ENCODE peak calls at places on chromosomes 16 and 17, in ten cellular contexts. V, S, E, K, L, I, C, H, W and D are unnamed samples.
A peak's percentile ranks its signal among the peaks of the same experiment; 100 is the strongest.

GRCh38 chr17:61587242-61587641 is 3.8 kb downstream of the NACA2 start:
- DNase-seq in V (no peak), S (no peak), E (no peak), K (no peak), L (no peak), I (no peak), C (no peak), H (no peak), W (no peak), D (no peak)

GRCh38 chr17:76744747-76745146 is 6.8 kb downstream of the MFSD11 start:
- DNase-seq in V (no peak), S (no peak), E (no peak), K (no peak), L (no peak), I (no peak), C (no peak), H (no peak), W (no peak), D (no peak)

GRCh38 chr17:46898364-46898763 is 24.6 kb upstream of the GOSR2 start:
- DNase-seq in V (no peak), S (no peak), E (no peak), K (no peak), L (no peak), I (no peak), C (no peak), H (no peak), W (no peak), D (no peak)

GRCh38 chr17:17108681-17109049 is 66.4 kb downstream of the MPRIP start:
- DNase-seq in V (peak; percentile 31), S (no peak), E (no peak), K (no peak), L (peak; percentile 34), I (peak; percentile 64), C (no peak), H (no peak), W (no peak), D (no peak)

GRCh38 chr16:1789643-1790045 is 3.9 kb downstream of the IGFALS start:
- DNase-seq in V (no peak), S (no peak), E (peak; percentile 13), K (no peak), L (no peak), I (no peak), C (no peak), H (no peak), W (no peak), D (no peak)

GRCh38 chr16:50396770-50397525 is 28.2 kb upstream of the BRD7 start:
- DNase-seq in V (no peak), S (peak; percentile 83), E (no peak), K (no peak), L (no peak), I (no peak), C (no peak), H (no peak), W (no peak), D (no peak)

GRCh38 chr17:6304894-6305612 is 129.9 kb downstream of the AIPL1 start:
- DNase-seq in V (no peak), S (no peak), E (no peak), K (no peak), L (no peak), I (no peak), C (no peak), H (no peak), W (no peak), D (no peak)

GRCh38 chr16:12679660-12680272 is 123.9 kb downstream of the CPPED1 start:
- DNase-seq in V (no peak), S (no peak), E (no peak), K (no peak), L (no peak), I (no peak), C (no peak), H (no peak), W (no peak), D (no peak)

GRCh38 chr17:9138161-9138717 is 116.9 kb downstream of the NTN1 start:
- DNase-seq in V (no peak), S (no peak), E (peak; percentile 75), K (no peak), L (no peak), I (no peak), C (no peak), H (no peak), W (peak; percentile 36), D (no peak)

GRCh38 chr16:77376358-77376757 is 58.5 kb downstream of the ADAMTS18 start:
- DNase-seq in V (no peak), S (no peak), E (no peak), K (no peak), L (no peak), I (no peak), C (no peak), H (no peak), W (peak; percentile 36), D (no peak)

GRCh38 chr17:39755550-39756375 is 18.0 kb downstream of the GRB7 start:
- DNase-seq in V (no peak), S (peak; percentile 94), E (no peak), K (peak; percentile 41), L (no peak), I (no peak), C (no peak), H (no peak), W (peak; percentile 92), D (no peak)

GRCh38 chr16:51465026-51465425 is 314.0 kb upstream of the SALL1 start:
- DNase-seq in V (no peak), S (no peak), E (no peak), K (no peak), L (no peak), I (no peak), C (no peak), H (no peak), W (no peak), D (no peak)

GRCh38 chr16:50252874-50253510 is 13.4 kb upstream of the ADCY7 start:
- DNase-seq in V (peak; percentile 3), S (no peak), E (no peak), K (no peak), L (no peak), I (peak; percentile 36), C (no peak), H (no peak), W (no peak), D (no peak)

GRCh38 chr16:30797670-30798309 is 10.8 kb upstream of the ZNF629 start:
- DNase-seq in V (no peak), S (no peak), E (no peak), K (no peak), L (no peak), I (no peak), C (no peak), H (no peak), W (no peak), D (no peak)

GRCh38 chr16:3182608-3183444 is 5.2 kb upstream of the OR1F1 start:
- DNase-seq in V (no peak), S (peak; percentile 88), E (no peak), K (no peak), L (no peak), I (no peak), C (no peak), H (peak; percentile 35), W (peak; percentile 75), D (no peak)

GRCh38 chr16:1351582-1352362 is at the start of the genes GNPTG and TSR3:
- DNase-seq in V (peak; percentile 84), S (peak; percentile 94), E (peak; percentile 90), K (peak; percentile 71), L (peak; percentile 46), I (peak; percentile 87), C (peak; percentile 66), H (peak; percentile 68), W (peak; percentile 98), D (peak; percentile 44)

GRCh38 chr16:78704421-78704820 is 605.0 kb downstream of the WWOX start:
- DNase-seq in V (no peak), S (no peak), E (no peak), K (no peak), L (no peak), I (no peak), C (no peak), H (no peak), W (no peak), D (no peak)

GRCh38 chr17:83067718-83068261 is 11.6 kb upstream of the METRNL start:
- DNase-seq in V (no peak), S (no peak), E (no peak), K (no peak), L (no peak), I (no peak), C (no peak), H (no peak), W (no peak), D (no peak)

GRCh38 chr16:82038941-82039340 is 3.9 kb downstream of the HSD17B2 start:
- DNase-seq in V (no peak), S (no peak), E (no peak), K (no peak), L (no peak), I (no peak), C (no peak), H (no peak), W (no peak), D (no peak)

GRCh38 chr17:8681175-8681949 is 50.8 kb upstream of the MYH10 start:
- DNase-seq in V (no peak), S (no peak), E (peak; percentile 22), K (no peak), L (no peak), I (no peak), C (no peak), H (no peak), W (no peak), D (no peak)

GRCh38 chr17:39699818-39700147 is at the start of gene ERBB2:
- DNase-seq in V (peak; percentile 82), S (peak; percentile 100), E (peak; percentile 61), K (no peak), L (no peak), I (peak; percentile 89), C (no peak), H (no peak), W (no peak), D (no peak)

GRCh38 chr16:69077251-69077650 is 28.2 kb upstream of the HAS3 start:
- DNase-seq in V (no peak), S (no peak), E (no peak), K (no peak), L (no peak), I (no peak), C (no peak), H (no peak), W (no peak), D (no peak)

GRCh38 chr16:89156740-89157645 is 14.6 kb upstream of the CDH15 start:
- DNase-seq in V (no peak), S (no peak), E (no peak), K (no peak), L (no peak), I (no peak), C (no peak), H (no peak), W (no peak), D (no peak)

GRCh38 chr17:74532115-74532514 is 840 bp upstream of the CD300LB start:
- DNase-seq in V (peak; percentile 49), S (no peak), E (no peak), K (no peak), L (no peak), I (peak; percentile 51), C (no peak), H (peak; percentile 87), W (peak; percentile 28), D (no peak)

GRCh38 chr17:41967141-41967920 is 736 bp downstream of the CNP start:
- DNase-seq in V (no peak), S (peak; percentile 55), E (no peak), K (peak; percentile 17), L (peak; percentile 94), I (no peak), C (no peak), H (no peak), W (peak; percentile 47), D (no peak)

GRCh38 chr17:77475012-77475976 is 334.5 kb downstream of the SEC14L1 start:
- DNase-seq in V (no peak), S (no peak), E (peak; percentile 17), K (peak; percentile 62), L (no peak), I (no peak), C (no peak), H (peak; percentile 17), W (peak; percentile 58), D (no peak)

GRCh38 chr17:3914319-3914685 is 2.0 kb downstream of the P2RX1 start:
- DNase-seq in V (no peak), S (no peak), E (no peak), K (no peak), L (no peak), I (no peak), C (no peak), H (no peak), W (peak; percentile 84), D (no peak)

GRCh38 chr16:31107465-31107867 is 720 bp upstream of the BCKDK start:
- DNase-seq in V (no peak), S (no peak), E (no peak), K (no peak), L (no peak), I (no peak), C (no peak), H (no peak), W (peak; percentile 81), D (no peak)